ENCODE peak calls at places on chromosomes 1 and 21, in eight cellular contexts. H, V, X, E, N, S, B and W are unnamed samples.

GRCh38 chr1:57142999-57143398 is 177.2 kb upstream of the C8B start:
- DNase-seq in H (no peak), V (no peak), X (no peak), E (no peak), N (no peak), S (no peak), B (no peak), W (no peak)

GRCh38 chr1:151106891-151107290 is 36.3 kb downstream of the GABPB2 start:
- DNase-seq in H (no peak), V (no peak), X (no peak), E (no peak), N (peak), S (no peak), B (no peak), W (no peak)

GRCh38 chr21:34186119-34186719 is 112.8 kb downstream of the MRPS6 start:
- DNase-seq in H (no peak), V (no peak), X (no peak), E (no peak), N (no peak), S (no peak), B (no peak), W (no peak)

GRCh38 chr1:47841356-47841755 is 155.8 kb downstream of the TRABD2B start:
- DNase-seq in H (no peak), V (no peak), X (no peak), E (no peak), N (no peak), S (no peak), B (no peak), W (no peak)

GRCh38 chr1:104780470-104781078 is 1030.9 kb downstream of the AMY1C start:
- DNase-seq in H (no peak), V (peak), X (peak), E (no peak), N (no peak), S (no peak), B (no peak), W (no peak)

GRCh38 chr1:228087771-228088251 is 5.3 kb downstream of the ARF1 start:
- DNase-seq in H (no peak), V (no peak), X (no peak), E (no peak), N (peak), S (no peak), B (no peak), W (no peak)

GRCh38 chr21:45939521-45940045 is 42.0 kb upstream of the COL6A1 start:
- DNase-seq in H (no peak), V (no peak), X (no peak), E (no peak), N (no peak), S (no peak), B (no peak), W (no peak)

GRCh38 chr1:221488531-221488930 is 253.4 kb downstream of the DUSP10 start:
- DNase-seq in H (no peak), V (no peak), X (no peak), E (no peak), N (no peak), S (no peak), B (no peak), W (no peak)

GRCh38 chr1:117611121-117611601 is 5.3 kb downstream of the TENT5C start:
- DNase-seq in H (no peak), V (no peak), X (no peak), E (no peak), N (no peak), S (no peak), B (no peak), W (no peak)

GRCh38 chr1:36156329-36157114 is 562 bp downstream of the MAP7D1 start:
- DNase-seq in H (no peak), V (peak), X (peak), E (peak), N (no peak), S (peak), B (no peak), W (peak)

GRCh38 chr1:98523256-98523655 is 138.3 kb upstream of the SNX7 start:
- DNase-seq in H (no peak), V (no peak), X (no peak), E (no peak), N (no peak), S (no peak), B (no peak), W (no peak)

GRCh38 chr1:217274416-217274815 is 356.5 kb downstream of the GPATCH2 start:
- DNase-seq in H (no peak), V (no peak), X (no peak), E (no peak), N (no peak), S (no peak), B (no peak), W (no peak)

GRCh38 chr1:23283660-23284602 is 60.2 kb downstream of the HNRNPR start:
- DNase-seq in H (no peak), V (no peak), X (no peak), E (no peak), N (no peak), S (no peak), B (no peak), W (no peak)

GRCh38 chr1:75136921-75137641 is 2.9 kb downstream of the LHX8 start:
- DNase-seq in H (no peak), V (no peak), X (no peak), E (no peak), N (no peak), S (no peak), B (no peak), W (no peak)

GRCh38 chr1:182679684-182680083 is 4.7 kb downstream of the RGS8 start:
- DNase-seq in H (no peak), V (no peak), X (no peak), E (no peak), N (no peak), S (no peak), B (no peak), W (no peak)

GRCh38 chr1:208722592-208722991 is 478.4 kb upstream of the PLXNA2 start:
- DNase-seq in H (no peak), V (no peak), X (no peak), E (no peak), N (no peak), S (no peak), B (no peak), W (no peak)

GRCh38 chr1:93447481-93448291 is at the start of gene FNBP1L:
- DNase-seq in H (peak), V (peak), X (peak), E (peak), N (no peak), S (peak), B (peak), W (peak)

GRCh38 chr1:175512637-175513412 is 230.6 kb downstream of the TNR start:
- DNase-seq in H (no peak), V (no peak), X (no peak), E (no peak), N (no peak), S (no peak), B (no peak), W (no peak)

GRCh38 chr21:26061437-26061836 is 109.1 kb downstream of the APP start:
- DNase-seq in H (no peak), V (no peak), X (no peak), E (no peak), N (no peak), S (no peak), B (no peak), W (no peak)

GRCh38 chr1:58619286-58620054 is 42.4 kb upstream of the TACSTD2 start:
- DNase-seq in H (no peak), V (no peak), X (no peak), E (no peak), N (no peak), S (no peak), B (no peak), W (no peak)

GRCh38 chr1:160834945-160835565 is 27.6 kb downstream of the CD244 start:
- DNase-seq in H (peak), V (peak), X (peak), E (no peak), N (no peak), S (peak), B (peak), W (no peak)

GRCh38 chr1:101239095-101240040 is 2.5 kb downstream of the S1PR1 start:
- DNase-seq in H (peak), V (no peak), X (peak), E (peak), N (no peak), S (peak), B (no peak), W (no peak)

GRCh38 chr1:160618327-160618726 is 28.5 kb downstream of the SLAMF1 start:
- DNase-seq in H (no peak), V (no peak), X (no peak), E (no peak), N (no peak), S (no peak), B (no peak), W (no peak)

GRCh38 chr21:26519142-26519541 is 53.9 kb downstream of the CYYR1 start:
- DNase-seq in H (no peak), V (no peak), X (no peak), E (no peak), N (no peak), S (no peak), B (no peak), W (no peak)

GRCh38 chr21:31514598-31514997 is 144.9 kb upstream of the SOD1 start:
- DNase-seq in H (no peak), V (no peak), X (peak), E (no peak), N (no peak), S (no peak), B (no peak), W (no peak)

GRCh38 chr1:44500181-44501021 is 95.3 kb downstream of the RNF220 start:
- DNase-seq in H (no peak), V (no peak), X (no peak), E (no peak), N (no peak), S (no peak), B (no peak), W (no peak)